ENCODE peak calls at places on chromosomes 1 and 21, in six cellular contexts. A is coronary artery, C is ELF-1, V is left ventricle myocardium inferior, O is fibroblast of the conjunctiva, Z is activated T-cell treated with anti-CD3 and anti-CD28 coated beads for 1 hour. B is an unnamed sample.

GRCh38 chr1:224894915-224895314 is 34.6 kb upstream of the DNAH14 start:
- DNase-seq in A (no peak), C (peak; percentile 50), V (no peak), O (peak; percentile 3), Z (no peak), B (no peak)

GRCh38 chr21:32727478-32727727 is 410 bp downstream of the SYNJ1 start:
- DNase-seq in A (peak; percentile 75), C (no peak), V (no peak), O (no peak), Z (peak; percentile 11), B (no peak)

GRCh38 chr1:117633068-117633345 is 27.2 kb downstream of the TENT5C start:
- DNase-seq in A (peak; percentile 53), C (no peak), V (no peak), O (no peak), Z (no peak), B (no peak)

GRCh38 chr1:168227620-168228019 is 1.8 kb downstream of the SFT2D2 start:
- DNase-seq in A (no peak), C (no peak), V (no peak), O (no peak), Z (no peak), B (no peak)

GRCh38 chr1:230237805-230238204 is 170.8 kb downstream of the GALNT2 start:
- DNase-seq in A (no peak), C (no peak), V (no peak), O (no peak), Z (no peak), B (no peak)

GRCh38 chr1:219542828-219543518 is 69.9 kb downstream of the ZC3H11B start:
- DNase-seq in A (no peak), C (no peak), V (no peak), O (no peak), Z (no peak), B (no peak)

GRCh38 chr1:185864889-185865288 is 130.7 kb downstream of the HMCN1 start:
- DNase-seq in A (no peak), C (no peak), V (no peak), O (peak; percentile 36), Z (no peak), B (no peak)

GRCh38 chr1:211371406-211372105 is 44.9 kb downstream of the TRAF5 start:
- DNase-seq in A (no peak), C (no peak), V (no peak), O (no peak), Z (no peak), B (no peak)

GRCh38 chr1:199202331-199202730 is 563.5 kb downstream of the PTPRC start:
- DNase-seq in A (no peak), C (no peak), V (no peak), O (no peak), Z (no peak), B (no peak)

GRCh38 chr1:156923565-156924477 is 3.4 kb downstream of the LRRC71 start:
- DNase-seq in A (no peak), C (no peak), V (no peak), O (no peak), Z (no peak), B (no peak)

B was measured in CMK.